ENCODE peak calls at places on chromosomes 6 and 20, in four cellular contexts. One of them, this sample, is unnamed.

GRCh38 chr6:121691126-121691540 is 255.7 kb downstream of the GJA1 start:
- DNase-seq in IMR-90: peak; percentile 68
- DNase-seq in GM12878: no peak
- DNase-seq in K562: no peak
- DNase-seq in this sample: no peak

GRCh38 chr6:25359191-25359861 is 80.2 kb downstream of the CARMIL1 start:
- DNase-seq in IMR-90: peak; percentile 50
- DNase-seq in GM12878: no peak
- DNase-seq in K562: no peak
- DNase-seq in this sample: no peak

GRCh38 chr6:139107051-139107450 is 27.8 kb upstream of the HECA start:
- DNase-seq in IMR-90: no peak
- DNase-seq in GM12878: no peak
- DNase-seq in K562: no peak
- DNase-seq in this sample: no peak

GRCh38 chr6:24872769-24873168 is 63.0 kb downstream of the RIPOR2 start:
- DNase-seq in IMR-90: no peak
- DNase-seq in GM12878: no peak
- DNase-seq in K562: no peak
- DNase-seq in this sample: no peak

GRCh38 chr6:29652198-29652584 is 4.7 kb upstream of the MOG start:
- DNase-seq in IMR-90: no peak
- DNase-seq in GM12878: no peak
- DNase-seq in K562: peak; percentile 5
- DNase-seq in this sample: no peak

GRCh38 chr6:131862486-131862885 is 54.7 kb downstream of the ENPP1 start:
- DNase-seq in IMR-90: no peak
- DNase-seq in GM12878: no peak
- DNase-seq in K562: no peak
- DNase-seq in this sample: no peak

GRCh38 chr6:112780498-112781096 is 433.5 kb downstream of the RFPL4B start:
- DNase-seq in IMR-90: peak; percentile 84
- DNase-seq in GM12878: peak; percentile 24
- DNase-seq in K562: peak; percentile 65
- DNase-seq in this sample: peak; percentile 87

GRCh38 chr20:24934101-24934661 is 14.9 kb upstream of the CST7 start:
- DNase-seq in IMR-90: no peak
- DNase-seq in GM12878: no peak
- DNase-seq in K562: no peak
- DNase-seq in this sample: no peak

GRCh38 chr6:94785514-94785913 is 791.8 kb upstream of the MANEA start:
- DNase-seq in IMR-90: no peak
- DNase-seq in GM12878: no peak
- DNase-seq in K562: no peak
- DNase-seq in this sample: no peak

GRCh38 chr6:99269207-99269606 is 80.3 kb downstream of the FAXC start:
- DNase-seq in IMR-90: no peak
- DNase-seq in GM12878: no peak
- DNase-seq in K562: no peak
- DNase-seq in this sample: no peak

GRCh38 chr6:154361476-154361875 is 4.9 kb upstream of the IPCEF1 start:
- DNase-seq in IMR-90: no peak
- DNase-seq in GM12878: no peak
- DNase-seq in K562: no peak
- DNase-seq in this sample: no peak

GRCh38 chr6:315921-316752 is 23.9 kb downstream of the DUSP22 start:
- DNase-seq in IMR-90: no peak
- DNase-seq in GM12878: peak; percentile 80
- DNase-seq in K562: no peak
- DNase-seq in this sample: no peak

GRCh38 chr6:100283288-100283687 is 181.4 kb downstream of the SIM1 start:
- DNase-seq in IMR-90: peak; percentile 72
- DNase-seq in GM12878: no peak
- DNase-seq in K562: peak; percentile 32
- DNase-seq in this sample: no peak

GRCh38 chr6:170073846-170074245 is 217.0 kb downstream of the DLL1 start:
- DNase-seq in IMR-90: no peak
- DNase-seq in GM12878: no peak
- DNase-seq in K562: no peak
- DNase-seq in this sample: no peak

GRCh38 chr6:35920793-35921732 is at the start of gene SRPK1:
- DNase-seq in IMR-90: peak; percentile 74
- DNase-seq in GM12878: peak; percentile 65
- DNase-seq in K562: peak; percentile 97
- DNase-seq in this sample: peak; percentile 87

GRCh38 chr6:156826290-156826955 is 49.2 kb downstream of the ARID1B start:
- DNase-seq in IMR-90: no peak
- DNase-seq in GM12878: no peak
- DNase-seq in K562: no peak
- DNase-seq in this sample: no peak

GRCh38 chr6:15439410-15440022 is 193.6 kb downstream of the JARID2 start:
- DNase-seq in IMR-90: no peak
- DNase-seq in GM12878: no peak
- DNase-seq in K562: no peak
- DNase-seq in this sample: no peak

GRCh38 chr6:20955751-20956150 is 421.5 kb downstream of the CDKAL1 start:
- DNase-seq in IMR-90: no peak
- DNase-seq in GM12878: no peak
- DNase-seq in K562: no peak
- DNase-seq in this sample: no peak

GRCh38 chr20:6855806-6856205 is 88.3 kb downstream of the BMP2 start:
- DNase-seq in IMR-90: no peak
- DNase-seq in GM12878: no peak
- DNase-seq in K562: no peak
- DNase-seq in this sample: no peak

GRCh38 chr20:62685781-62686555 is 22.7 kb upstream of the NTSR1 start:
- DNase-seq in IMR-90: no peak
- DNase-seq in GM12878: no peak
- DNase-seq in K562: peak; percentile 56
- DNase-seq in this sample: no peak

GRCh38 chr6:116847234-116847633 is 18.4 kb upstream of the GPRC6A start:
- DNase-seq in IMR-90: peak; percentile 41
- DNase-seq in GM12878: no peak
- DNase-seq in K562: no peak
- DNase-seq in this sample: peak; percentile 36

GRCh38 chr6:9504191-9504590 is 910.7 kb downstream of the TFAP2A start:
- DNase-seq in IMR-90: no peak
- DNase-seq in GM12878: no peak
- DNase-seq in K562: no peak
- DNase-seq in this sample: no peak

GRCh38 chr6:97778290-97779038 is 495.4 kb upstream of the MMS22L start:
- DNase-seq in IMR-90: no peak
- DNase-seq in GM12878: no peak
- DNase-seq in K562: no peak
- DNase-seq in this sample: no peak

GRCh38 chr6:68364276-68364785 is 270.8 kb upstream of the ADGRB3 start:
- DNase-seq in IMR-90: no peak
- DNase-seq in GM12878: no peak
- DNase-seq in K562: no peak
- DNase-seq in this sample: no peak

GRCh38 chr20:47713941-47714450 is 71.3 kb downstream of the SULF2 start:
- DNase-seq in IMR-90: peak; percentile 27
- DNase-seq in GM12878: no peak
- DNase-seq in K562: no peak
- DNase-seq in this sample: no peak

GRCh38 chr6:53520320-53520928 is 24.5 kb downstream of the GCLC start:
- DNase-seq in IMR-90: no peak
- DNase-seq in GM12878: no peak
- DNase-seq in K562: no peak
- DNase-seq in this sample: no peak

GRCh38 chr6:90121982-90122381 is 174.7 kb downstream of the BACH2 start:
- DNase-seq in IMR-90: peak; percentile 52
- DNase-seq in GM12878: no peak
- DNase-seq in K562: no peak
- DNase-seq in this sample: no peak

GRCh38 chr6:99602519-99603420 is 3.9 kb upstream of the PRDM13 start:
- DNase-seq in IMR-90: no peak
- DNase-seq in GM12878: no peak
- DNase-seq in K562: no peak
- DNase-seq in this sample: no peak

GRCh38 chr20:49813305-49813974 is 812 bp downstream of the SLC9A8 start:
- DNase-seq in IMR-90: no peak
- DNase-seq in GM12878: no peak
- DNase-seq in K562: no peak
- DNase-seq in this sample: peak; percentile 5

GRCh38 chr6:34663887-34664269 is 32.7 kb downstream of the ILRUN start:
- DNase-seq in IMR-90: peak; percentile 43
- DNase-seq in GM12878: no peak
- DNase-seq in K562: no peak
- DNase-seq in this sample: no peak

GRCh38 chr6:72140795-72141194 is 254.4 kb downstream of the RIMS1 start:
- DNase-seq in IMR-90: peak; percentile 38
- DNase-seq in GM12878: no peak
- DNase-seq in K562: no peak
- DNase-seq in this sample: no peak

GRCh38 chr6:36177166-36177565 is 19.4 kb upstream of the BRPF3 start:
- DNase-seq in IMR-90: no peak
- DNase-seq in GM12878: no peak
- DNase-seq in K562: no peak
- DNase-seq in this sample: no peak

GRCh38 chr20:235891-236290 is 8.8 kb downstream of the DEFB129 start:
- DNase-seq in IMR-90: no peak
- DNase-seq in GM12878: no peak
- DNase-seq in K562: no peak
- DNase-seq in this sample: peak; percentile 16

GRCh38 chr20:24653306-24653705 is 183.9 kb downstream of the SYNDIG1 start:
- DNase-seq in IMR-90: peak; percentile 27
- DNase-seq in GM12878: no peak
- DNase-seq in K562: no peak
- DNase-seq in this sample: no peak

DNA sequence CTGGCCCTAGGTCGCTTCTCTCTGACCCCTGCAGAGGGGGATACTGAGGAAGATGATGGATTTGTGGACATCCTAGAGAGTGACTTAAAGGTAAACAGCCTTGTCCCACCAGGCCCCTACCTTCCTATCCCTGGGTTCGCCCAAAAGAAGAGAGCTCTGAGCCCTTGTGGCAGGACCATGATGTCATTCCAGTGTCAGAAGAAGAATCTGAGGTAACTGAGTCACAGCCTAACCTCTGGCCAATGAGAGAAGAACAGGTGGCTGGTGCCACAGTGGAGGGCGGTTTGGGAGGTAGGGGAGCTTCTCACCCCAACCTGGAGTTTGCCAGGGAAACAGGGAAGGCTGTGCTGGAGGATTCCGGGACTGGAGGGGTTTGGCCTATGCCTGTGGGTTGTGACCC is 5.2 kb downstream of the CDC25B start:
- DNase-seq in IMR-90: no peak
- DNase-seq in GM12878: no peak
- DNase-seq in K562: no peak
- DNase-seq in this sample: no peak
- H3K4me1 ChIP-seq in IMR-90: peaks cover 35% of the 10 kb centered on the region
- H3K4me1 ChIP-seq in GM12878: peaks cover 41% of the 10 kb centered on the region
- H3K4me1 ChIP-seq in K562: peaks cover 22% of the 10 kb centered on the region
- H3K4me1 ChIP-seq in this sample: peaks cover 20% of the 10 kb centered on the region

DNA sequence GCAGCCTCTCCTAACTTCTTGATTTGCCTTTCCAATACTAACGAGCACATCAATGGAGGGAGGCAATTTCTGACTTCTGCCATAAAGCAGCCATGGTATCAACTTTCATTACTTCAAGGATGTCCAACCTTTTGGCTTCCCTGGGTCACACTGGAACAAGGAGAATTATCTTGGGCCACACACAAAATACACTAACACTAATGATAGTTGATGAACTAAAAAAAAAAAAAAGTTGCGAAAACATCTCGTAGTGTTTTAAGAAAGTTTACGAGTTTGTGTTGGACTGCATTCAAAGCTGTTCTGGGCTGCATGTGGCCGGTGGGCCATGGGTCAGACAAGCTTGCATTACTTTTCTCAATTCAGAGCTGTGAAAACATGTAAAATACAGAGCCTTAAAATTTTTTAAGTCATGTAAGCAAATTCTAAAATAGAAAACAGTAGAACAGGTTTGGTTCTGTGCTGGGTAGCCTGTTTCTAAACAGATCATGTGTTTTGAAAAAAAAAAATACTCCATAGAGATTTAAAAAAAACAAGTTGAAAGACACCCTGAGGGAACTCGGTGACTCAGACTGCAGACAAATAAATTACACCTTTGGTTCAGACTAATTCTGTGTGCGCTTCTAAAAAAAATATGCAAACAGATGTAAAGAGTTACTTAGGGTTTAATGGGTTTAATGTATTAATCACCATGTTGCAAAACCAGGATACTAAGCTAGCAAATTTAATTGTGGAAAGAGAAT is 43.6 kb upstream of the SLC22A23 start:
- DNase-seq in IMR-90: peak; percentile 71
- DNase-seq in GM12878: no peak
- DNase-seq in K562: no peak
- DNase-seq in this sample: peak; percentile 67
- TF ChIP-seq FOS in IMR-90: peak; percentile 19
- TF ChIP-seq FOS in GM12878: no peak
- TF ChIP-seq FOS in K562: no peak
- TF ChIP-seq FOS in this sample: no peak

DNA sequence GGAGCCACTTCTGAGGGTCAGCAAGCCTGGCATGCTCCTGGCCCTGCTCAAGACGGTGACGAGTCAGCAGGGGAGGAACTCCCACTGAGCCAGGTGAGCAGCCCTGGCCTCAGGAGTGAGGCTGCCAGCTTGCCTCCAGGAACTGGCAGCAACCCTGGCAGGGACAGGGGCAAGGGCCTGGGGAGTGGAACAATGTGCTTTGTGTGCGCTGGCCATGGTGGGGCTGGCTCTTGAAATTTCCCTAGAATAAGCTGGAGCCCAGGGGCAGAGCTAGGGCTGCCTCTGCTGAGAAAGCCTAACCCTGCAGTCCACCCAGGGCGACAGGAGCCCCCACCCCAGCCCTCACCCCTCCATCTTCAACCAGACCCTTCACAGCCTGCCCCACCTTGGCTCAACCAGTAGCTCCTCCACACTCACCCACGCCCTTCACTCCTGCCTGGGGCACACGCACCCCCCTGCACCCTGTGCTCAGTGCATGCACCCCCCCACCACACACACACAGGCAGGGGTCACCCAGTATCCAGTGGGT is 88.0 kb downstream of the MRPL14 start:
- DNase-seq in IMR-90: no peak
- DNase-seq in GM12878: no peak
- DNase-seq in K562: no peak
- DNase-seq in this sample: no peak
- H3K4me1 ChIP-seq in IMR-90: peaks cover 52% of the 10 kb centered on the region
- H3K4me1 ChIP-seq in GM12878: peaks cover 5% of the 10 kb centered on the region
- H3K4me1 ChIP-seq in K562: peaks cover 57% of the 10 kb centered on the region
- H3K4me1 ChIP-seq in this sample: peaks cover 40% of the 10 kb centered on the region

GRCh38 chr20:32484221-32485125 is 100.7 kb downstream of the NOL4L start:
- DNase-seq in IMR-90: no peak
- DNase-seq in GM12878: no peak
- DNase-seq in K562: no peak
- DNase-seq in this sample: peak; percentile 62
- TF ChIP-seq FOS in IMR-90: no peak
- TF ChIP-seq FOS in GM12878: no peak
- TF ChIP-seq FOS in K562: no peak
- TF ChIP-seq FOS in this sample: no peak

GRCh38 chr6:119686644-119687043 is 337.1 kb upstream of the MAN1A1 start:
- DNase-seq in IMR-90: no peak
- DNase-seq in GM12878: no peak
- DNase-seq in K562: no peak
- DNase-seq in this sample: no peak
- H3K4me1 ChIP-seq in IMR-90: no peaks in the 10 kb centered on the region
- H3K4me1 ChIP-seq in GM12878: no peaks in the 10 kb centered on the region
- H3K4me1 ChIP-seq in K562: no peaks in the 10 kb centered on the region
- H3K4me1 ChIP-seq in this sample: no peaks in the 10 kb centered on the region

GRCh38 chr6:82182756-82183155 is 64.8 kb downstream of the IBTK start:
- DNase-seq in IMR-90: peak; percentile 70
- DNase-seq in GM12878: no peak
- DNase-seq in K562: no peak
- DNase-seq in this sample: no peak
- TF ChIP-seq FOS in IMR-90: no peak
- TF ChIP-seq FOS in GM12878: no peak
- TF ChIP-seq FOS in K562: no peak
- TF ChIP-seq FOS in this sample: no peak